ENCODE peak calls at places on chromosomes 13 and 19, in six cellular contexts. I is HCT116, A is K562, B is H1, J is HepG2, P is GM12878. X is an unnamed sample.
A peak's percentile ranks its signal among the peaks of the same experiment; 100 is the strongest.

GRCh38 chr19:42294471-42295137 is 7.3 kb upstream of the PRR19 start:
- DNase-seq in I (no peak), A (no peak), B (no peak), J (no peak), P (no peak), X (no peak)

GRCh38 chr13:80611310-80611709 is 270.4 kb upstream of the SPRY2 start:
- DNase-seq in I (no peak), A (no peak), B (no peak), J (no peak), P (no peak), X (no peak)

GRCh38 chr13:34155931-34156607 is 338.1 kb downstream of the RFC3 start:
- DNase-seq in I (peak; percentile 61), A (no peak), B (no peak), J (no peak), P (no peak), X (no peak)

GRCh38 chr13:80680786-80681366 is 339.9 kb upstream of the SPRY2 start:
- DNase-seq in I (no peak), A (no peak), B (no peak), J (no peak), P (no peak), X (no peak)

GRCh38 chr19:795691-796581 is 1.3 kb upstream of the PTBP1 start:
- DNase-seq in I (no peak), A (no peak), B (no peak), J (no peak), P (no peak), X (no peak)

GRCh38 chr13:21703846-21704245 is 33.0 kb downstream of the FGF9 start:
- DNase-seq in I (no peak), A (no peak), B (no peak), J (no peak), P (no peak), X (no peak)

GRCh38 chr19:58372311-58373133 is 8.3 kb downstream of the ZNF837 start:
- DNase-seq in I (no peak), A (no peak), B (no peak), J (no peak), P (no peak), X (no peak)

GRCh38 chr19:495440-496332 is 600 bp upstream of the MADCAM1 start:
- DNase-seq in I (no peak), A (peak; percentile 66), B (peak; percentile 98), J (no peak), P (no peak), X (no peak)

GRCh38 chr19:32605544-32605943 is 24.6 kb downstream of the PDCD5 start:
- DNase-seq in I (no peak), A (no peak), B (no peak), J (no peak), P (no peak), X (no peak)

GRCh38 chr19:47518854-47519253 is 4.0 kb upstream of the NAPA start:
- DNase-seq in I (no peak), A (no peak), B (no peak), J (no peak), P (no peak), X (no peak)

GRCh38 chr13:112636401-112636975 is 48.5 kb upstream of the TUBGCP3 start:
- DNase-seq in I (no peak), A (no peak), B (no peak), J (no peak), P (no peak), X (no peak)

GRCh38 chr19:18000480-18000980 is 7.4 kb upstream of the ARRDC2 start:
- DNase-seq in I (no peak), A (no peak), B (no peak), J (no peak), P (no peak), X (no peak)

GRCh38 chr13:25806304-25806974 is 245.4 kb downstream of the SHISA2 start:
- DNase-seq in I (no peak), A (no peak), B (no peak), J (no peak), P (peak; percentile 25), X (no peak)

GRCh38 chr13:70568571-70568970 is 460.3 kb upstream of the KLHL1 start:
- DNase-seq in I (peak; percentile 19), A (peak; percentile 5), B (no peak), J (peak; percentile 25), P (peak; percentile 5), X (peak; percentile 5)

GRCh38 chr19:36849701-36850645 is 703 bp upstream of the ZNF345 start:
- DNase-seq in I (no peak), A (peak; percentile 53), B (peak; percentile 84), J (peak; percentile 85), P (peak; percentile 50), X (peak; percentile 79)

GRCh38 chr13:33794576-33794975 is 23.4 kb upstream of the RFC3 start:
- DNase-seq in I (no peak), A (no peak), B (no peak), J (no peak), P (no peak), X (no peak)

GRCh38 chr19:40601061-40601973 is at the start of gene LTBP4:
- DNase-seq in I (no peak), A (peak; percentile 76), B (no peak), J (no peak), P (no peak), X (no peak)

GRCh38 chr19:48290923-48291700 is 21.2 kb downstream of the ZNF114 start:
- DNase-seq in I (no peak), A (peak; percentile 71), B (peak; percentile 95), J (no peak), P (no peak), X (peak; percentile 61)

GRCh38 chr19:50532952-50533351 is 19.2 kb upstream of the ASPDH start:
- DNase-seq in I (no peak), A (no peak), B (no peak), J (no peak), P (no peak), X (no peak)

GRCh38 chr13:59774511-59774911 is 389.2 kb downstream of the DIAPH3 start:
- DNase-seq in I (no peak), A (no peak), B (no peak), J (peak; percentile 49), P (no peak), X (no peak)

DNA sequence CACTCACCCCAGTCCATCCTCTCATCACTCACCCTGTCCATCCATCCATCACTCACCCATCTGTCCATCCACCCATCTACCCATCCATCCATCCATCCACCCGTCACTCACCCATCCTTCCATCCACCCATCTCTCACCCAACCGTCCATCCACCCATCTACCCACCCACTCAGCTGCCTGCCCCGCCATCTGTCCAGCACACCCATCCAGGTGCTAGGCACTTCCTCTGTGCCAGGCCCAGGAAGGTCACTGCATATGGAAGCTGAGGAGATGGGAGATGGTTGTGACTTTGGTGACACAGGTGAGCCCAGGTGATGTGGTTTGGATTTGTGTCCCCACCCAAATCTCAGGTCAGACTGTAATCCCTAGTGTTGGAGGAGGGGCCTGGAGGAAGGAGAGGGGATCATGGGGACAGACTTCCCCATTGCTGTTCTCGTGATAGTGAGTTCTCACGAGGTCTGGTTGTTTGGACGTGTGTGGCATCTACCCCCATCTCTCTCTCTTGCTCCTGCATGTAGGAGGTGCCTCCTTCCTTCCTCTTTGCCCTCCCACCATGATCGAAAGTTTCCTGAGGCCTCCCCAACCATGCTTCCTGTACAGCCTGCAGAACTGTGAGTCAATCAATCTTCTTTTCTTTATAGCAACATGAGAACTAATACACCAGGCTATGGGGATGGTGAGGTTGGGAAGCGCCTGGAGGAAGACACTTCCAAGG is 15.9 kb upstream of the C13orf46 start:
- DNase-seq in I (no peak), A (no peak), B (no peak), J (no peak), P (no peak), X (no peak)
- TF ChIP-seq ZNF274 in I (no peak), A (no peak), B (no peak), J (no peak), P (no peak), X (no peak)

DNA sequence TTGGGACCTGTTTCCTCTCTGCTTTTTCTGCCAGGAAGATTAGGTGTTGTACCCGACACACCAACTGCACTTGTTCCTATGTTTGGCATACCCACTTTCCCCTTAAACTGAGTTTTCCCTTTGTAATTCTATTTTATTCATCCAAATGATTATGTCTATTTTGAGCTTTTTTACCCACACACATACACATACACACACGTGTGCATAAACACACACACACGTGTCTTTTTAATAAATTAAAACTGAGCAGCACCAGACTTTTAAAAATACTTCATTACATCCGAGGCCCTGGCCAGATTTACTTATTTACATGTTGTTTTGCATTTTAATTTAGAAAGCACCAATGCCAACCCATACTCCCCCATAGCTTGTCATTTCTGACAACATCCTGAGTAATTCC is 350.0 kb downstream of the DNAJC15 start:
- DNase-seq in I (no peak), A (no peak), B (no peak), J (no peak), P (no peak), X (no peak)
- TF ChIP-seq YY1 in I (no peak), A (no peak), B (no peak), J (no peak), P (no peak), X (no peak)

GRCh38 chr19:39196320-39196719 is 444 bp upstream of the NCCRP1 start:
- DNase-seq in I (no peak), A (no peak), B (peak; percentile 58), J (no peak), P (no peak), X (no peak)

GRCh38 chr19:39196860-39197562 is at the start of gene NCCRP1:
- DNase-seq in I (no peak), A (no peak), B (peak; percentile 77), J (no peak), P (no peak), X (no peak)

GRCh38 chr19:39199025-39199424 is 2.3 kb downstream of the NCCRP1 start:
- DNase-seq in I (no peak), A (no peak), B (no peak), J (peak; percentile 35), P (no peak), X (no peak)

GRCh38 chr19:39195755-39196154 is 1.0 kb upstream of the NCCRP1 start:
- DNase-seq in I (no peak), A (no peak), B (no peak), J (no peak), P (no peak), X (no peak)

GRCh38 chr19:39197808-39198207 is 1.0 kb downstream of the NCCRP1 start:
- DNase-seq in I (no peak), A (no peak), B (no peak), J (no peak), P (no peak), X (no peak)
- H3K27me3 ChIP-seq in I (no peaks in the 10 kb centered on the region), A (peaks cover 3% of the 10 kb centered on the region), B (peaks cover 11% of the 10 kb centered on the region), J (peaks cover 5% of the 10 kb centered on the region), P (peaks cover 3% of the 10 kb centered on the region), X (peaks cover 42% of the 10 kb centered on the region)

DNA sequence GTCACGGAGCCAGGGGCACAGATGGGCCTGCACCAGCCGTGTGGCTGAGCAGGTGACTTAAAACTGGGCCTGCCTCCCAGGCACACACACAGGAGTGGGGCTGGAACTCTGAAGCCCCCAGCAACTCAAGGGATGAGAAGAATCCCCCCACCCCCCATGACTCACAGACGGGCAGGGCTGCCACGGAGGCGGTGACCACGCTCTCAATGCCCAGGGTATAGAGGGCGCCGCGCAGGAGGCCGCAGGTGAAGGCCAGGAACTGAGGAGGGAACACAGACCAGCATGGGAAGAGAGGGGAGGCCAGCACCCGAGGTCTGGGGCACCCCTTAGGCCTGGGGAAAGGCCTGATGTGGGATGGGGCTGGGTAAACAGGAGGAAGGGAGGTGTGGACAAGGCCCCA is 3.0 kb upstream of the NKPD1 start:
- DNase-seq in I (no peak), A (no peak), B (no peak), J (no peak), P (no peak), X (no peak)
- TF ChIP-seq ZNF274 in I (no peak), A (no peak), B (no peak), J (no peak), P (no peak), X (no peak)